ENCODE peak calls at places on chromosomes 6 and 20, in six cellular contexts. L, B, N, S, F and P are unnamed samples.

GRCh38 chr6:35831257-35832007 is 26.3 kb downstream of the LHFPL5 start:
- DNase-seq in L (no peak), B (no peak), F (no peak), S (no peak), N (no peak), P (no peak)

GRCh38 chr6:11772109-11772830 is 6.3 kb downstream of the ADTRP start:
- DNase-seq in L (no peak), S (no peak), B (no peak), F (no peak), N (no peak), P (no peak)

GRCh38 chr6:111972714-111973678 is 80.9 kb upstream of the CCN6 start:
- DNase-seq in F (no peak), L (peak; percentile 73), N (no peak), B (no peak), S (peak; percentile 79), P (peak; percentile 75)

GRCh38 chr6:13827038-13827437 is 12.7 kb upstream of the MCUR1 start:
- DNase-seq in F (no peak), S (no peak), L (no peak), N (no peak), B (no peak), P (no peak)

GRCh38 chr6:6688283-6688682 is 99.8 kb downstream of the LY86 start:
- DNase-seq in F (no peak), S (no peak), B (no peak), L (no peak), N (no peak), P (no peak)

GRCh38 chr6:29107758-29108157 is at the start of gene OR2J3:
- DNase-seq in B (no peak), S (no peak), N (no peak), F (no peak), L (no peak), P (no peak)

GRCh38 chr6:25324076-25324762 is 45.0 kb downstream of the CARMIL1 start:
- DNase-seq in S (peak; percentile 12), N (no peak), L (no peak), B (no peak), F (no peak), P (no peak)

GRCh38 chr6:7542878-7543394 is 1.5 kb downstream of the DSP start:
- DNase-seq in F (no peak), B (no peak), S (no peak), L (peak; percentile 83), N (peak; percentile 60), P (no peak)

GRCh38 chr20:52481443-52481842 is 289.9 kb upstream of the ZFP64 start:
- DNase-seq in F (no peak), B (no peak), N (no peak), L (no peak), S (no peak), P (no peak)

GRCh38 chr6:108888052-108888451 is 39.8 kb downstream of the ARMC2 start:
- DNase-seq in L (no peak), S (no peak), B (no peak), F (no peak), N (no peak), P (no peak)

GRCh38 chr6:15416932-15417509 is 171.2 kb downstream of the JARID2 start:
- DNase-seq in N (no peak), S (no peak), L (no peak), F (no peak), B (no peak), P (no peak)

GRCh38 chr6:81985191-81985590 is 232.7 kb upstream of the TENT5A start:
- DNase-seq in L (no peak), B (no peak), F (no peak), N (no peak), S (no peak), P (no peak)

GRCh38 chr20:32468313-32468640 is 110.1 kb downstream of the ASXL1 start:
- DNase-seq in F (no peak), L (peak; percentile 35), S (no peak), B (no peak), N (no peak), P (no peak)

GRCh38 chr6:13953061-13953705 is 28.4 kb downstream of the RNF182 start:
- DNase-seq in L (no peak), N (no peak), S (no peak), F (no peak), B (no peak), P (no peak)

GRCh38 chr20:44258226-44258890 is 11.2 kb downstream of the GDAP1L1 start:
- DNase-seq in B (no peak), L (no peak), N (no peak), F (no peak), S (no peak), P (no peak)

GRCh38 chr6:157535354-157536217 is 154.6 kb downstream of the ZDHHC14 start:
- DNase-seq in L (no peak), S (no peak), N (no peak), B (no peak), F (no peak), P (peak; percentile 50)

GRCh38 chr20:58212636-58213035 is 15.8 kb downstream of the ANKRD60 start:
- DNase-seq in N (no peak), L (no peak), F (no peak), B (no peak), S (no peak), P (no peak)

GRCh38 chr20:23019403-23019802 is 15.7 kb upstream of the SSTR4 start:
- DNase-seq in B (no peak), F (no peak), S (peak; percentile 64), N (no peak), L (no peak), P (no peak)
- TF ChIP-seq CTCF in B (no peak), F (no peak), S (no peak), N (no peak), L (no peak), P (no peak)

GRCh38 chr6:147060636-147061035 is 143.6 kb upstream of the STXBP5 start:
- DNase-seq in F (no peak), S (no peak), L (no peak), N (no peak), B (no peak), P (no peak)
- TF ChIP-seq CTCF in F (no peak), S (no peak), L (no peak), N (no peak), B (no peak), P (no peak)

GRCh38 chr6:149929422-149929821 is 6.5 kb upstream of the RAET1G start:
- DNase-seq in S (peak; percentile 22), L (peak; percentile 21), N (no peak), F (no peak), B (no peak), P (peak; percentile 44)
- TF ChIP-seq CTCF in S (no peak), L (no peak), N (peak; percentile 62), F (peak; percentile 67), B (no peak), P (peak; percentile 65)

DNA sequence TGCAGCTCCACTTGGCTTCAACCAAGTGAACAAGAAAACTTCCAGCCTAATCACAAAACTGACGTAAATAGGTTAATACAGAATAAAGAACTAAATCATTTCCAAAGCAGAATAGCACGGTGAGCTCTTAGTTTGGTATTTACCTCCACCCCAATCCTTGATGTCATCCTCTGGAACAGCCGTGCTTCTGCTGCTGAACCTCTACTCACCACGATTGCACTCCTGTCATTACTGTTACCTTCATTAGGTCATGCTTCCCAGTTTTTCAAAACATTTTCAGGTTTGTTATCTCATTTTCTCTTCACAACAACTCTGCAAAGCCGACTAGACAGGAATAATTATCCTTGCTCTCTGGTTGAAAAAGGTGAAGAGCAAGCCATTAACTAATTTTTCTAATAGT is 15.6 kb upstream of the PLEKHG1 start:
- DNase-seq in F (no peak), N (no peak), S (no peak), L (no peak), B (no peak), P (no peak)
- TF ChIP-seq CTCF in F (no peak), N (no peak), S (no peak), L (no peak), B (no peak), P (no peak)

GRCh38 chr6:55997223-55997874 is 122.0 kb upstream of the BMP5 start:
- DNase-seq in L (no peak), B (no peak), S (no peak), N (no peak), F (no peak), P (no peak)
- TF ChIP-seq CTCF in L (no peak), B (no peak), S (no peak), N (no peak), F (no peak), P (no peak)

GRCh38 chr6:55621993-55622392 is 43.0 kb upstream of the HMGCLL1 start:
- DNase-seq in S (no peak), N (no peak), B (no peak), L (no peak), F (no peak), P (no peak)

GRCh38 chr6:55621244-55621643 is 42.3 kb upstream of the HMGCLL1 start:
- DNase-seq in F (no peak), N (no peak), L (no peak), B (no peak), S (no peak), P (no peak)

DNA sequence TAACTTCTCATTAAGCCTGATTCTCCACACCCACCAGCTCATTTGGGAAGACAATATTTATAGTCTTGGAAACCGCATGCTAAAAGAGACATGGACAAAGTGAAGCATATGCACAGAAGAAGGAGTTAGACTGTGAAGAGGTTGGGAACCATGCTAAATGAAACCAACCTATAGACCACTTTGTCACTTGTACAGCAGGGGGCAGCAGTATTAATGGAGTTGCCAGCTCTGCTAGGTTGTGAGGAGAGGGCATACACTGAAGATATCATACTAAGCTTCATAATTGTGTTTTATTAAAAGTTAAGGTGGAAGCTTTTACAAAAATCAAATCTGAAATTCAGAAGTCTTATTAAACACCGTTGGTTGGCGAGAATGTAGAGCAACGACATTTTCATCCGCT is 38.3 kb upstream of the HMGCLL1 start:
- DNase-seq in L (no peak), S (no peak), B (no peak), F (no peak), N (no peak), P (peak; percentile 2)
- TF ChIP-seq CTCF in L (peak; percentile 37), S (no peak), B (no peak), F (peak; percentile 72), N (peak; percentile 56), P (peak; percentile 13)

GRCh38 chr6:107866606-107867301 is 42.6 kb upstream of the SCML4 start:
- DNase-seq in N (no peak), F (no peak), B (no peak), S (no peak), L (no peak), P (peak; percentile 37)

GRCh38 chr6:107869871-107870270 is 45.8 kb upstream of the SCML4 start:
- DNase-seq in N (no peak), F (no peak), B (no peak), S (no peak), L (no peak), P (no peak)

GRCh38 chr6:107868867-107869611 is 44.9 kb upstream of the SCML4 start:
- DNase-seq in B (no peak), N (no peak), S (no peak), F (no peak), L (no peak), P (no peak)

GRCh38 chr6:107864235-107864970 is 40.3 kb upstream of the SCML4 start:
- DNase-seq in F (no peak), S (no peak), L (no peak), B (no peak), N (no peak), P (no peak)

DNA sequence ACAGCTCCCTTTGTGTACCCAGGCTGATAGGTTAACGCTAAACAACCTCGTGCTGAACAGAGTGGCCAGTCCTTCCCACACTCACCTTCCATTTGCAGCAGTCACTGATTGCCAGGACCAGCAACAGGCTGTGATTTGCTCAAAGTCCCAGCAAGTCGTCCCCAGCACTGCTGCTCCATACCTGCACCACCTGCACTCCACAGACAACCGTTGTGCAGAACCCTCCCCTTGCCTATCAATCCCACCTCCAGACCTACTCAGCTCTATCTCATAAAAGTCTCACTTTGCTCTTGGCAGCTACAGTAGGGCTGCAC is 43.1 kb upstream of the SCML4 start:
- DNase-seq in B (no peak), F (no peak), L (no peak), N (no peak), S (no peak), P (no peak)
- TF ChIP-seq CTCF in B (no peak), F (peak; percentile 22), L (no peak), N (no peak), S (no peak), P (peak; percentile 9)